ENCODE peak calls at places on chromosomes 3 and 15, in four cellular contexts. T is mesendoderm, K is cardiac muscle cell, Z is choroid plexus epithelial cell. S is an unnamed sample.

GRCh38 chr3:172057059-172057458 is 17.7 kb downstream of the FNDC3B start:
- DNase-seq in T (no peak), K (no peak), Z (no peak), S (no peak)

GRCh38 chr15:59976480-59976879 is 27.6 kb upstream of the FOXB1 start:
- DNase-seq in Z (no peak), T (no peak), K (no peak), S (no peak)

GRCh38 chr3:54358969-54359648 is 236.8 kb downstream of the CACNA2D3 start:
- DNase-seq in Z (no peak), K (no peak), T (no peak), S (no peak)

GRCh38 chr3:190513409-190514162 is at the start of gene IL1RAP:
- DNase-seq in Z (peak; percentile 93), T (peak; percentile 91), K (peak; percentile 96), S (peak; percentile 97)

GRCh38 chr15:100672959-100673358 is 70.6 kb downstream of the ASB7 start:
- DNase-seq in K (peak; percentile 41), Z (no peak), T (no peak), S (no peak)

GRCh38 chr3:40989141-40990061 is 209.9 kb upstream of the CTNNB1 start:
- DNase-seq in Z (peak; percentile 49), T (no peak), K (peak; percentile 67), S (no peak)

GRCh38 chr3:78659386-78659987 is 1108.3 kb downstream of the ROBO1 start:
- DNase-seq in Z (peak; percentile 74), T (peak; percentile 45), K (peak; percentile 68), S (peak; percentile 67)

GRCh38 chr3:49902511-49903345 is 945 bp downstream of the MST1R start:
- DNase-seq in T (no peak), Z (no peak), K (no peak), S (no peak)

GRCh38 chr3:161500057-161500836 is 3.6 kb downstream of the OTOL1 start:
- DNase-seq in K (no peak), Z (no peak), T (no peak), S (no peak)

GRCh38 chr15:75307778-75308390 is 25.2 kb downstream of the GOLGA6D start:
- DNase-seq in K (peak; percentile 26), Z (peak; percentile 47), T (peak; percentile 81), S (peak; percentile 78)

GRCh38 chr3:114609952-114610351 is 316.1 kb downstream of the TIGIT start:
- DNase-seq in T (no peak), K (no peak), Z (no peak), S (no peak)

GRCh38 chr15:49421991-49422390 is 1.1 kb upstream of the FGF7 start:
- DNase-seq in T (peak; percentile 73), K (peak; percentile 80), Z (peak; percentile 80), S (peak; percentile 64)

GRCh38 chr3:178043084-178043483 is 493.2 kb upstream of the KCNMB2 start:
- DNase-seq in T (no peak), K (peak; percentile 58), Z (peak; percentile 35), S (no peak)

GRCh38 chr3:10994311-10994710 is 1.8 kb downstream of the SLC6A1 start:
- DNase-seq in K (no peak), T (no peak), Z (no peak), S (no peak)

GRCh38 chr15:69509131-69509530 is 56.5 kb downstream of the RPLP1 start:
- DNase-seq in T (no peak), Z (no peak), K (no peak), S (no peak)